ENCODE peak calls at places on chromosomes 11 and 22, in nine cellular contexts. U is GM04503; Z is activated B cell treated with CpG ODN at 0.5 μM for 24 hours; Q is Kasumi-1; D is activated T-cell treated with anti-CD3 and anti-CD28 coated beads, Interleukin-2, amount 50 U/mL, for 1 hour; C is IMR-90; L is upper lobe of right lung; H is RPMI7951; S is hypothalamus. Y is an unnamed sample.

GRCh38 chr22:18990355-18991137 is 54.5 kb upstream of the PRODH start:
- DNase-seq in U (no peak), Z (no peak), Q (no peak), D (no peak), C (no peak), L (no peak), H (no peak), S (no peak), Y (no peak)

GRCh38 chr11:70322653-70323052 is 52.2 kb downstream of the PPFIA1 start:
- DNase-seq in U (no peak), Z (no peak), Q (no peak), D (no peak), C (no peak), L (no peak), H (no peak), S (no peak), Y (no peak)

GRCh38 chr11:129247129-129247528 is 55.0 kb upstream of the ARHGAP32 start:
- DNase-seq in U (no peak), Z (no peak), Q (peak), D (no peak), C (peak), L (no peak), H (peak), S (no peak), Y (no peak)

GRCh38 chr11:33753304-33753703 is 17.1 kb upstream of the CD59 start:
- DNase-seq in U (no peak), Z (no peak), Q (no peak), D (no peak), C (peak), L (no peak), H (no peak), S (no peak), Y (no peak)

GRCh38 chr22:31243339-31244043 is 31.4 kb downstream of the LIMK2 start:
- DNase-seq in U (no peak), Z (no peak), Q (no peak), D (no peak), C (no peak), L (no peak), H (peak), S (no peak), Y (no peak)

GRCh38 chr11:71194702-71195101 is 57.7 kb downstream of the SHANK2 start:
- DNase-seq in U (no peak), Z (no peak), Q (no peak), D (no peak), C (no peak), L (no peak), H (no peak), S (no peak), Y (no peak)

GRCh38 chr11:129291556-129291955 is 84.1 kb upstream of the BARX2 start:
- DNase-seq in U (no peak), Z (no peak), Q (no peak), D (no peak), C (no peak), L (no peak), H (peak), S (peak), Y (no peak)

GRCh38 chr22:38760477-38761201 is 4.8 kb upstream of the SUN2 start:
- DNase-seq in U (no peak), Z (no peak), Q (no peak), D (no peak), C (peak), L (no peak), H (no peak), S (no peak), Y (no peak)

GRCh38 chr11:117824571-117825537 is at the start of gene FXYD2:
- DNase-seq in U (no peak), Z (no peak), Q (no peak), D (no peak), C (no peak), L (peak), H (peak), S (no peak), Y (no peak)

GRCh38 chr22:41966607-41967240 is 2.5 kb upstream of the SEPTIN3 start:
- DNase-seq in U (peak), Z (no peak), Q (peak), D (no peak), C (peak), L (no peak), H (peak), S (no peak), Y (peak)

GRCh38 chr22:23072035-23072910 is 2.0 kb downstream of the GNAZ start:
- DNase-seq in U (no peak), Z (no peak), Q (no peak), D (no peak), C (peak), L (peak), H (no peak), S (no peak), Y (peak)

GRCh38 chr22:40196628-40197027 is 18.9 kb downstream of the TNRC6B start:
- DNase-seq in U (peak), Z (no peak), Q (no peak), D (no peak), C (peak), L (no peak), H (peak), S (no peak), Y (peak)

GRCh38 chr11:128905345-128906184 is 14.4 kb downstream of the KCNJ5 start:
- DNase-seq in U (no peak), Z (peak), Q (peak), D (peak), C (peak), L (peak), H (peak), S (no peak), Y (no peak)

GRCh38 chr11:72684236-72684912 is 10.2 kb upstream of the PDE2A start:
- DNase-seq in U (no peak), Z (peak), Q (peak), D (peak), C (peak), L (no peak), H (peak), S (no peak), Y (no peak)

GRCh38 chr11:116357769-116358544 is 414.8 kb downstream of the BUD13 start:
- DNase-seq in U (no peak), Z (no peak), Q (no peak), D (no peak), C (no peak), L (peak), H (no peak), S (no peak), Y (no peak)

GRCh38 chr22:50676661-50677492 is 4.3 kb downstream of the SHANK3 start:
- DNase-seq in U (no peak), Z (no peak), Q (no peak), D (peak), C (no peak), L (no peak), H (no peak), S (no peak), Y (no peak)

GRCh38 chr11:64318694-64319420 is 936 bp downstream of the PRDX5 start:
- DNase-seq in U (no peak), Z (no peak), Q (no peak), D (no peak), C (no peak), L (peak), H (no peak), S (no peak), Y (no peak)

GRCh38 chr22:49979587-49980264 is 19.2 kb downstream of the PIM3 start:
- DNase-seq in U (no peak), Z (no peak), Q (peak), D (no peak), C (no peak), L (peak), H (no peak), S (no peak), Y (no peak)

GRCh38 chr22:46748948-46749681 is 11.1 kb upstream of the CERK start:
- DNase-seq in U (no peak), Z (no peak), Q (peak), D (peak), C (peak), L (peak), H (peak), S (no peak), Y (no peak)

GRCh38 chr11:70577258-70577603 is 178.9 kb downstream of the CTTN start:
- DNase-seq in U (no peak), Z (no peak), Q (no peak), D (no peak), C (no peak), L (peak), H (no peak), S (no peak), Y (no peak)

GRCh38 chr11:8631395-8632110 is 37.5 kb upstream of the STK33 start:
- DNase-seq in U (no peak), Z (no peak), Q (no peak), D (no peak), C (peak), L (no peak), H (peak), S (no peak), Y (no peak)

GRCh38 chr11:117095301-117096139 is 2.7 kb downstream of the SIK3 start:
- DNase-seq in U (no peak), Z (no peak), Q (no peak), D (no peak), C (peak), L (no peak), H (peak), S (no peak), Y (no peak)

GRCh38 chr11:29272019-29272654 is 744.7 kb downstream of the KCNA4 start:
- DNase-seq in U (no peak), Z (no peak), Q (peak), D (no peak), C (peak), L (no peak), H (peak), S (no peak), Y (no peak)

GRCh38 chr11:61910473-61911123 is 6.8 kb downstream of the RAB3IL1 start:
- DNase-seq in U (no peak), Z (no peak), Q (no peak), D (no peak), C (no peak), L (peak), H (no peak), S (no peak), Y (no peak)

GRCh38 chr11:13333456-13333957 is 55.9 kb downstream of the BMAL1 start:
- DNase-seq in U (no peak), Z (no peak), Q (peak), D (no peak), C (no peak), L (no peak), H (peak), S (no peak), Y (no peak)

GRCh38 chr22:39234867-39235687 is 9.7 kb downstream of the PDGFB start:
- DNase-seq in U (no peak), Z (no peak), Q (no peak), D (no peak), C (no peak), L (peak), H (no peak), S (no peak), Y (no peak)

Y was measured in BJ.